ENCODE peak calls at places on chromosomes 11 and 22, in nine cellular contexts. One of them, this sample, is unnamed.

GRCh38 chr11:119509969-119510401 is 87.0 kb upstream of the THY1 start:
- DNase-seq in NCI-H1105: no peak
- DNase-seq in stimulated activated CD8-positive, alpha-beta memory T cell treated with anti-CD3 and anti-CD28 coated beads, Interleukin-7, amount 100 ng/mL, for 1 hour: no peak
- DNase-seq in HTR-8/SVneo: peak
- DNase-seq in fibroblast of the conjunctiva: peak
- DNase-seq in stimulated activated CD4-positive, alpha-beta T cell treated with anti-CD3 and anti-CD28 coated beads, Interleukin-2, amount 100 ng/mL, for 48 hours: peak
- DNase-seq in AG04449: peak
- DNase-seq in NCI-H2029: no peak
- DNase-seq in A549: no peak
- DNase-seq in this sample: peak

GRCh38 chr22:49724030-49724892 is 103.4 kb downstream of the BRD1 start:
- DNase-seq in HTR-8/SVneo: no peak
- DNase-seq in NCI-H2029: no peak
- DNase-seq in NCI-H1105: peak
- DNase-seq in AG04449: no peak
- DNase-seq in fibroblast of the conjunctiva: no peak
- DNase-seq in stimulated activated CD8-positive, alpha-beta memory T cell treated with anti-CD3 and anti-CD28 coated beads, Interleukin-7, amount 100 ng/mL, for 1 hour: no peak
- DNase-seq in stimulated activated CD4-positive, alpha-beta T cell treated with anti-CD3 and anti-CD28 coated beads, Interleukin-2, amount 100 ng/mL, for 48 hours: peak
- DNase-seq in A549: no peak
- DNase-seq in this sample: no peak

GRCh38 chr11:115128226-115128625 is 376.0 kb downstream of the CADM1 start:
- DNase-seq in NCI-H2029: no peak
- DNase-seq in A549: no peak
- DNase-seq in stimulated activated CD8-positive, alpha-beta memory T cell treated with anti-CD3 and anti-CD28 coated beads, Interleukin-7, amount 100 ng/mL, for 1 hour: no peak
- DNase-seq in stimulated activated CD4-positive, alpha-beta T cell treated with anti-CD3 and anti-CD28 coated beads, Interleukin-2, amount 100 ng/mL, for 48 hours: no peak
- DNase-seq in AG04449: no peak
- DNase-seq in HTR-8/SVneo: no peak
- DNase-seq in fibroblast of the conjunctiva: no peak
- DNase-seq in NCI-H1105: no peak
- DNase-seq in this sample: no peak

GRCh38 chr11:2698386-2699184 is 1.2 kb downstream of the KCNQ1OT1 start:
- DNase-seq in AG04449: no peak
- DNase-seq in NCI-H2029: no peak
- DNase-seq in stimulated activated CD8-positive, alpha-beta memory T cell treated with anti-CD3 and anti-CD28 coated beads, Interleukin-7, amount 100 ng/mL, for 1 hour: no peak
- DNase-seq in fibroblast of the conjunctiva: no peak
- DNase-seq in stimulated activated CD4-positive, alpha-beta T cell treated with anti-CD3 and anti-CD28 coated beads, Interleukin-2, amount 100 ng/mL, for 48 hours: no peak
- DNase-seq in A549: no peak
- DNase-seq in HTR-8/SVneo: no peak
- DNase-seq in NCI-H1105: no peak
- DNase-seq in this sample: no peak

GRCh38 chr22:37316875-37317371 is 34.6 kb downstream of the CYTH4 start:
- DNase-seq in NCI-H2029: peak
- DNase-seq in NCI-H1105: peak
- DNase-seq in AG04449: no peak
- DNase-seq in stimulated activated CD8-positive, alpha-beta memory T cell treated with anti-CD3 and anti-CD28 coated beads, Interleukin-7, amount 100 ng/mL, for 1 hour: peak
- DNase-seq in fibroblast of the conjunctiva: peak
- DNase-seq in HTR-8/SVneo: peak
- DNase-seq in stimulated activated CD4-positive, alpha-beta T cell treated with anti-CD3 and anti-CD28 coated beads, Interleukin-2, amount 100 ng/mL, for 48 hours: peak
- DNase-seq in A549: peak
- DNase-seq in this sample: peak

GRCh38 chr11:68120212-68121066 is 749 bp downstream of the CHKA start:
- DNase-seq in stimulated activated CD4-positive, alpha-beta T cell treated with anti-CD3 and anti-CD28 coated beads, Interleukin-2, amount 100 ng/mL, for 48 hours: peak
- DNase-seq in HTR-8/SVneo: peak
- DNase-seq in AG04449: no peak
- DNase-seq in A549: no peak
- DNase-seq in fibroblast of the conjunctiva: no peak
- DNase-seq in stimulated activated CD8-positive, alpha-beta memory T cell treated with anti-CD3 and anti-CD28 coated beads, Interleukin-7, amount 100 ng/mL, for 1 hour: no peak
- DNase-seq in NCI-H1105: peak
- DNase-seq in NCI-H2029: peak
- DNase-seq in this sample: no peak

GRCh38 chr22:27157090-27157489 is 499.7 kb downstream of the MIAT start:
- DNase-seq in NCI-H2029: no peak
- DNase-seq in A549: no peak
- DNase-seq in fibroblast of the conjunctiva: no peak
- DNase-seq in NCI-H1105: no peak
- DNase-seq in AG04449: no peak
- DNase-seq in stimulated activated CD8-positive, alpha-beta memory T cell treated with anti-CD3 and anti-CD28 coated beads, Interleukin-7, amount 100 ng/mL, for 1 hour: no peak
- DNase-seq in HTR-8/SVneo: no peak
- DNase-seq in stimulated activated CD4-positive, alpha-beta T cell treated with anti-CD3 and anti-CD28 coated beads, Interleukin-2, amount 100 ng/mL, for 48 hours: no peak
- DNase-seq in this sample: no peak

GRCh38 chr11:111938687-111939160 is 1.6 kb downstream of the DIXDC1 start:
- DNase-seq in NCI-H2029: no peak
- DNase-seq in A549: no peak
- DNase-seq in AG04449: no peak
- DNase-seq in HTR-8/SVneo: no peak
- DNase-seq in stimulated activated CD4-positive, alpha-beta T cell treated with anti-CD3 and anti-CD28 coated beads, Interleukin-2, amount 100 ng/mL, for 48 hours: no peak
- DNase-seq in NCI-H1105: no peak
- DNase-seq in stimulated activated CD8-positive, alpha-beta memory T cell treated with anti-CD3 and anti-CD28 coated beads, Interleukin-7, amount 100 ng/mL, for 1 hour: no peak
- DNase-seq in fibroblast of the conjunctiva: no peak
- DNase-seq in this sample: no peak